ENCODE peak calls at places on chromosome 2, in five cellular contexts. Y, Z, A, V and M are unnamed samples. For H3K27me3, the result is how much of the 10 kb centered on the place peaks cover.

GRCh38 chr2:129891341-129892320 is 87.8 kb upstream of the RAB6C start:
- DNase-seq in Y (no peak), V (no peak), Z (peak), A (no peak), M (no peak)

GRCh38 chr2:24840164-24840869 is 47.1 kb downstream of the CENPO start:
- DNase-seq in Z (no peak), V (no peak), A (peak), Y (no peak), M (no peak)

GRCh38 chr2:26162963-26163362 is 9.9 kb upstream of the GAREM2 start:
- DNase-seq in A (no peak), V (no peak), Z (no peak), Y (no peak), M (no peak)

GRCh38 chr2:9519250-9519649 is 36.4 kb downstream of the ADAM17 start:
- DNase-seq in Y (no peak), A (no peak), Z (no peak), V (no peak), M (no peak)

GRCh38 chr2:195898505-195898904 is 170.1 kb downstream of the DNAH7 start:
- DNase-seq in Y (peak), V (peak), A (no peak), Z (peak), M (no peak)

GRCh38 chr2:194539436-194539835 is 1117.6 kb upstream of the SLC39A10 start:
- DNase-seq in Z (no peak), Y (no peak), A (no peak), V (no peak), M (no peak)

GRCh38 chr2:215901796-215902195 is 111.6 kb downstream of the MREG start:
- DNase-seq in Y (no peak), Z (no peak), A (no peak), V (no peak), M (no peak)

GRCh38 chr2:222811828-222812227 is 49.0 kb upstream of the ACSL3 start:
- DNase-seq in Y (no peak), V (no peak), A (no peak), Z (no peak), M (no peak)

GRCh38 chr2:222753251-222753824 is 81.9 kb downstream of the MOGAT1 start:
- DNase-seq in A (no peak), Y (peak), V (no peak), Z (no peak), M (peak)

GRCh38 chr2:172230301-172230700 is 127.6 kb upstream of the DLX2 start:
- DNase-seq in Y (no peak), A (no peak), Z (no peak), V (no peak), M (no peak)

GRCh38 chr2:104888489-104889245 is 34.8 kb downstream of the POU3F3 start:
- DNase-seq in V (no peak), A (no peak), Y (no peak), Z (no peak), M (no peak)

GRCh38 chr2:227031379-227031778 is 132.6 kb downstream of the COL4A4 start:
- DNase-seq in Y (no peak), V (no peak), A (no peak), Z (no peak), M (no peak)

GRCh38 chr2:233482616-233483015 is 84.0 kb downstream of the USP40 start:
- DNase-seq in A (no peak), Y (no peak), Z (peak), V (no peak), M (no peak)
- TF ChIP-seq CTCF in A (no peak), Y (no peak), Z (no peak), V (no peak), M (no peak)

GRCh38 chr2:21305581-21305980 is 181.8 kb downstream of the TDRD15 start:
- DNase-seq in Y (no peak), Z (no peak), A (no peak), V (no peak), M (no peak)
- H3K27me3 ChIP-seq in Y (under half), Z (under half), A (under half), V (under half), M (under half)

GRCh38 chr2:58046585-58047372 is at the start of gene VRK2:
- DNase-seq in A (peak), V (peak), Y (peak), Z (peak), M (no peak)
- TF ChIP-seq CTCF in A (no peak), V (no peak), Y (peak), Z (peak), M (no peak)

GRCh38 chr2:73295751-73296400 is 2.5 kb upstream of the EGR4 start:
- DNase-seq in Z (no peak), A (no peak), Y (no peak), V (no peak), M (no peak)
- H3K27me3 ChIP-seq in Z (under half), A (half or more), Y (half or more), V (half or more), M (under half)

GRCh38 chr2:15780234-15780633 is 160.1 kb upstream of the MYCN start:
- DNase-seq in V (no peak), A (no peak), Z (no peak), Y (no peak), M (no peak)

GRCh38 chr2:15779381-15780041 is 160.8 kb upstream of the MYCN start:
- DNase-seq in V (no peak), A (no peak), Z (no peak), Y (no peak), M (no peak)

GRCh38 chr2:15782009-15782751 is 158.2 kb upstream of the MYCN start:
- DNase-seq in V (no peak), A (no peak), Z (no peak), Y (no peak), M (no peak)

GRCh38 chr2:15782769-15783294 is 157.5 kb upstream of the MYCN start:
- DNase-seq in V (no peak), A (no peak), Y (no peak), Z (no peak), M (no peak)

GRCh38 chr2:15780912-15781574 is 159.3 kb upstream of the MYCN start:
- DNase-seq in A (no peak), Y (no peak), V (no peak), Z (no peak), M (no peak)
- TF ChIP-seq CTCF in A (no peak), Y (no peak), V (no peak), Z (no peak), M (peak)

GRCh38 chr2:110800611-110801402 is 68.4 kb downstream of the ACOXL start:
- DNase-seq in Z (no peak), Y (no peak), A (no peak), V (no peak), M (no peak)
- H3K27me3 ChIP-seq in Z (under half), Y (under half), A (under half), V (under half), M (half or more)